ENCODE peak calls at places on chromosome 12, in four cellular contexts. One of them, this sample, is unnamed.

GRCh38 chr12:26566670-26567069 is 266.3 kb downstream of the ITPR2 start:
- DNase-seq in H1: no peak
- DNase-seq in HepG2: no peak
- DNase-seq in GM12878: no peak
- DNase-seq in this sample: no peak

GRCh38 chr12:123492290-123492689 is 34.4 kb downstream of the SNRNP35 start:
- DNase-seq in H1: no peak
- DNase-seq in HepG2: no peak
- DNase-seq in GM12878: no peak
- DNase-seq in this sample: no peak

GRCh38 chr12:110583137-110584059 is at the start of gene PPTC7:
- DNase-seq in H1: peak; percentile 92
- DNase-seq in HepG2: peak; percentile 92
- DNase-seq in GM12878: peak; percentile 91
- DNase-seq in this sample: peak; percentile 94

GRCh38 chr12:7376196-7376595 is 67.8 kb downstream of the CD163L1 start:
- DNase-seq in H1: no peak
- DNase-seq in HepG2: no peak
- DNase-seq in GM12878: no peak
- DNase-seq in this sample: no peak

GRCh38 chr12:105508096-105508495 is 177.6 kb downstream of the C12orf75 start:
- DNase-seq in H1: no peak
- DNase-seq in HepG2: no peak
- DNase-seq in GM12878: no peak
- DNase-seq in this sample: no peak

GRCh38 chr12:24996820-24997219 is 47.9 kb upstream of the BCAT1 start:
- DNase-seq in H1: no peak
- DNase-seq in HepG2: no peak
- DNase-seq in GM12878: no peak
- DNase-seq in this sample: no peak

GRCh38 chr12:124915249-124916236 is 1.1 kb upstream of the UBC start:
- DNase-seq in H1: no peak
- DNase-seq in HepG2: peak; percentile 51
- DNase-seq in GM12878: no peak
- DNase-seq in this sample: no peak

GRCh38 chr12:47797432-47797831 is 22.3 kb downstream of the HDAC7 start:
- DNase-seq in H1: peak; percentile 71
- DNase-seq in HepG2: no peak
- DNase-seq in GM12878: no peak
- DNase-seq in this sample: no peak

GRCh38 chr12:105192624-105193225 is 43.2 kb downstream of the APPL2 start:
- DNase-seq in H1: no peak
- DNase-seq in HepG2: no peak
- DNase-seq in GM12878: no peak
- DNase-seq in this sample: no peak

GRCh38 chr12:64392221-64392620 is 1.7 kb upstream of the C12orf56 start:
- DNase-seq in H1: no peak
- DNase-seq in HepG2: no peak
- DNase-seq in GM12878: no peak
- DNase-seq in this sample: no peak

GRCh38 chr12:10341892-10342509 is 34.3 kb downstream of the KLRD1 start:
- DNase-seq in H1: no peak
- DNase-seq in HepG2: no peak
- DNase-seq in GM12878: no peak
- DNase-seq in this sample: no peak

DNA sequence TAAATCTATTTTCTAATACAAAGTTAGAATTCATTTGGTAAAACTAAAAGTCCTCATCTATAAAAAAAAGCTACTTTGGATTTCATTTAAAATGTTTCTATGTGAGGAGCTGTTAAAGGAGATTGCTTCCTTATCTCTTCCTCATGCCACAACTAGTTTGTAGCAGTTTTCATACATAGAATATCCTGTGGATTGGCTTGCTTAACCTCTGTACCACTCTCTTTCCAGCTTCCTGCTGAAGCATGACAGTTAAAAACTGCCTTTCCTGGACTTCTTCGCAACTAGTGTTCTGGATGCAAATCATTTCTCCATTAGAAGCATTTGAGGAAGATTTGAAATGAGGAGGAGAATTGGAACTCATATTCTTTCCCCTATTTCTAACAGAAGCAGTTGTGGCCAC is 49.6 kb downstream of the ST8SIA1 start:
- DNase-seq in H1: no peak
- DNase-seq in HepG2: no peak
- DNase-seq in GM12878: no peak
- DNase-seq in this sample: no peak
- TF ChIP-seq SUZ12 in H1: no peak
- TF ChIP-seq SUZ12 in HepG2: no peak
- TF ChIP-seq SUZ12 in GM12878: no peak
- TF ChIP-seq SUZ12 in this sample: no peak

GRCh38 chr12:43352001-43352400 is 200.0 kb downstream of the ADAMTS20 start:
- DNase-seq in H1: no peak
- DNase-seq in HepG2: no peak
- DNase-seq in GM12878: no peak
- DNase-seq in this sample: no peak
- TF ChIP-seq YY1 in H1: no peak
- TF ChIP-seq YY1 in HepG2: no peak
- TF ChIP-seq YY1 in GM12878: no peak
- TF ChIP-seq YY1 in this sample: no peak

DNA sequence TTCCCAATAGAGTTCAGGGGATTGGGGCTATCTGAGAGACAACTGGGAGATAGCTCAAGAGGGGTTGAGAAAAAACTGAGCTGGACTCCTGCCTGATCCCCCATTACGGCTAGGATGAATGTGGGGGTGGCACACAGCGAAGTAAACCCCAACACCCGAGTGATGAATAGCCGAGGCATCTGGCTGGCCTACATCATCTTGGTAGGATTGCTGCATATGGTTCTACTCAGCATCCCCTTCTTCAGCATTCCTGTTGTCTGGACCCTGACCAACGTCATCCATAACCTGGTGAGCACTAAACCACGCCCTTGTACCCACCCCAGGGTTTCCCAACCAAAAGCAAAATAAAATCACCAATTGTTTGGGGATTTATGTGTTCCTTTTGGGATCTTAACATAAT is 1.0 kb downstream of the ORMDL2 start:
- DNase-seq in H1: no peak
- DNase-seq in HepG2: no peak
- DNase-seq in GM12878: no peak
- DNase-seq in this sample: no peak
- H3K9ac ChIP-seq in H1: no peak overlapping the region
- H3K9ac ChIP-seq in HepG2: peak overlapping the region; percentile 78
- H3K9ac ChIP-seq in GM12878: peak overlapping the region; percentile 72
- H3K9ac ChIP-seq in this sample: peak overlapping the region; percentile 83

GRCh38 chr12:44372259-44372658 is 503.9 kb downstream of the NELL2 start:
- DNase-seq in H1: no peak
- DNase-seq in HepG2: no peak
- DNase-seq in GM12878: no peak
- DNase-seq in this sample: no peak
- TF ChIP-seq SUZ12 in H1: no peak
- TF ChIP-seq SUZ12 in HepG2: no peak
- TF ChIP-seq SUZ12 in GM12878: no peak
- TF ChIP-seq SUZ12 in this sample: no peak

GRCh38 chr12:98446716-98447115 is 68.7 kb upstream of the TMPO start:
- DNase-seq in H1: no peak
- DNase-seq in HepG2: no peak
- DNase-seq in GM12878: no peak
- DNase-seq in this sample: no peak
- TF ChIP-seq YY1 in H1: no peak
- TF ChIP-seq YY1 in HepG2: no peak
- TF ChIP-seq YY1 in GM12878: no peak
- TF ChIP-seq YY1 in this sample: no peak